ENCODE peak calls at places on chromosome 15, in eight cellular contexts. One of them, this sample, is unnamed.

GRCh38 chr15:90376789-90377188 is 11.3 kb upstream of the IQGAP1 start:
- DNase-seq in mammary epithelial cell: no peak
- DNase-seq in AG04450: no peak
- DNase-seq in A549: no peak
- DNase-seq in GM23338: no peak
- DNase-seq in epithelial cell of esophagus: no peak
- DNase-seq in mucosa of descending colon: no peak
- DNase-seq in fibroblast of lung: no peak
- DNase-seq in this sample: no peak

GRCh38 chr15:77546050-77546501 is 86.6 kb downstream of the LINGO1 start:
- DNase-seq in mammary epithelial cell: peak
- DNase-seq in fibroblast of lung: peak
- DNase-seq in mucosa of descending colon: peak
- DNase-seq in A549: peak
- DNase-seq in epithelial cell of esophagus: peak
- DNase-seq in AG04450: peak
- DNase-seq in GM23338: no peak
- DNase-seq in this sample: peak

GRCh38 chr15:25058080-25058785 is 103.4 kb downstream of the SNRPN start:
- DNase-seq in A549: no peak
- DNase-seq in GM23338: no peak
- DNase-seq in mucosa of descending colon: no peak
- DNase-seq in AG04450: no peak
- DNase-seq in epithelial cell of esophagus: no peak
- DNase-seq in fibroblast of lung: no peak
- DNase-seq in mammary epithelial cell: no peak
- DNase-seq in this sample: no peak

GRCh38 chr15:32636908-32637567 is 4.5 kb upstream of the SCG5 start:
- DNase-seq in fibroblast of lung: no peak
- DNase-seq in A549: no peak
- DNase-seq in epithelial cell of esophagus: no peak
- DNase-seq in mammary epithelial cell: no peak
- DNase-seq in GM23338: no peak
- DNase-seq in AG04450: no peak
- DNase-seq in mucosa of descending colon: no peak
- DNase-seq in this sample: no peak

GRCh38 chr15:45414215-45414885 is 36.0 kb upstream of the GATM start:
- DNase-seq in GM23338: no peak
- DNase-seq in A549: no peak
- DNase-seq in mucosa of descending colon: no peak
- DNase-seq in AG04450: no peak
- DNase-seq in epithelial cell of esophagus: no peak
- DNase-seq in fibroblast of lung: no peak
- DNase-seq in mammary epithelial cell: no peak
- DNase-seq in this sample: no peak

GRCh38 chr15:73573572-73573971 is 59.6 kb downstream of the NPTN start:
- DNase-seq in mammary epithelial cell: peak
- DNase-seq in fibroblast of lung: peak
- DNase-seq in mucosa of descending colon: peak
- DNase-seq in AG04450: peak
- DNase-seq in epithelial cell of esophagus: peak
- DNase-seq in GM23338: no peak
- DNase-seq in A549: no peak
- DNase-seq in this sample: no peak

GRCh38 chr15:101456079-101456791 is 33.3 kb downstream of the PCSK6 start:
- DNase-seq in fibroblast of lung: no peak
- DNase-seq in A549: no peak
- DNase-seq in epithelial cell of esophagus: no peak
- DNase-seq in GM23338: no peak
- DNase-seq in AG04450: no peak
- DNase-seq in mucosa of descending colon: no peak
- DNase-seq in mammary epithelial cell: no peak
- DNase-seq in this sample: no peak

GRCh38 chr15:67660874-67661606 is 118.5 kb downstream of the MAP2K5 start:
- DNase-seq in mammary epithelial cell: no peak
- DNase-seq in AG04450: no peak
- DNase-seq in epithelial cell of esophagus: no peak
- DNase-seq in fibroblast of lung: no peak
- DNase-seq in A549: no peak
- DNase-seq in GM23338: no peak
- DNase-seq in mucosa of descending colon: no peak
- DNase-seq in this sample: no peak

GRCh38 chr15:88255496-88256171 is 905 bp downstream of the NTRK3 start:
- DNase-seq in epithelial cell of esophagus: peak
- DNase-seq in mucosa of descending colon: no peak
- DNase-seq in A549: peak
- DNase-seq in AG04450: no peak
- DNase-seq in GM23338: peak
- DNase-seq in fibroblast of lung: peak
- DNase-seq in mammary epithelial cell: peak
- DNase-seq in this sample: no peak

GRCh38 chr15:99169769-99170311 is 65.0 kb downstream of the SYNM start:
- DNase-seq in mucosa of descending colon: no peak
- DNase-seq in mammary epithelial cell: no peak
- DNase-seq in fibroblast of lung: peak
- DNase-seq in GM23338: no peak
- DNase-seq in epithelial cell of esophagus: no peak
- DNase-seq in A549: no peak
- DNase-seq in AG04450: peak
- DNase-seq in this sample: peak

GRCh38 chr15:25238126-25238525 is 200.7 kb downstream of the UBE3A start:
- DNase-seq in AG04450: no peak
- DNase-seq in GM23338: no peak
- DNase-seq in A549: no peak
- DNase-seq in epithelial cell of esophagus: no peak
- DNase-seq in mucosa of descending colon: no peak
- DNase-seq in mammary epithelial cell: no peak
- DNase-seq in fibroblast of lung: no peak
- DNase-seq in this sample: no peak

GRCh38 chr15:100973351-100974034 is 54.3 kb downstream of the LRRK1 start:
- DNase-seq in GM23338: peak
- DNase-seq in mucosa of descending colon: peak
- DNase-seq in fibroblast of lung: no peak
- DNase-seq in AG04450: no peak
- DNase-seq in epithelial cell of esophagus: peak
- DNase-seq in A549: no peak
- DNase-seq in mammary epithelial cell: no peak
- DNase-seq in this sample: no peak

GRCh38 chr15:50675524-50676144 is 11.0 kb downstream of the TRPM7 start:
- DNase-seq in mucosa of descending colon: no peak
- DNase-seq in GM23338: peak
- DNase-seq in A549: peak
- DNase-seq in AG04450: no peak
- DNase-seq in mammary epithelial cell: peak
- DNase-seq in fibroblast of lung: peak
- DNase-seq in epithelial cell of esophagus: peak
- DNase-seq in this sample: peak

GRCh38 chr15:85624241-85624855 is 170.4 kb downstream of the KLHL25 start:
- DNase-seq in fibroblast of lung: peak
- DNase-seq in GM23338: no peak
- DNase-seq in A549: no peak
- DNase-seq in mammary epithelial cell: no peak
- DNase-seq in epithelial cell of esophagus: no peak
- DNase-seq in mucosa of descending colon: no peak
- DNase-seq in AG04450: no peak
- DNase-seq in this sample: no peak

GRCh38 chr15:65132841-65133549 is 613 bp downstream of the PDCD7 start:
- DNase-seq in A549: peak
- DNase-seq in AG04450: peak
- DNase-seq in mucosa of descending colon: peak
- DNase-seq in fibroblast of lung: peak
- DNase-seq in mammary epithelial cell: peak
- DNase-seq in GM23338: peak
- DNase-seq in epithelial cell of esophagus: peak
- DNase-seq in this sample: peak

DNA sequence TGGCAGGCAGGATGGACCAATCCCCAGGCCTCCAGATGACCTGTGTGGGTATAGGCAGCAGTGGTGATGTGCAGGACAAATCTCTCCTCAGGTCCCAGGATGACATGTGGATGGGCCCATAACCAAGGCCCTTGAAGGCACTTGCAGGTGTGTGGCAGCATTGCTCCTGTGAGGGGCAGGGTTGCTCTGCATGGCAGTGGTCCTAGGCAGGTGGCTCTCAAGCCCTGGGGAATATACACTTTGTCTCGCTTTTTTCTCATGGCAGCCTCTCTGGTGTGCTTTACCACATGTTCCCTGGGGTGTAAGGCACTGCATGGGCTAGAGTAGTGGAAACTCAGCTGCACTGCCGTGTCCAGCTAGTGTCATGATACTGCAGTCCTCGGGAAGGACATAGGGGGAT is 503.6 kb downstream of the UNC13C start:
- DNase-seq in fibroblast of lung: no peak
- DNase-seq in A549: no peak
- DNase-seq in mammary epithelial cell: no peak
- DNase-seq in GM23338: no peak
- DNase-seq in mucosa of descending colon: no peak
- DNase-seq in AG04450: no peak
- DNase-seq in epithelial cell of esophagus: no peak
- DNase-seq in this sample: no peak
- TF ChIP-seq CTCF in fibroblast of lung: no peak
- TF ChIP-seq CTCF in A549: no peak
- TF ChIP-seq CTCF in mammary epithelial cell: no peak
- TF ChIP-seq CTCF in GM23338: peak
- TF ChIP-seq CTCF in mucosa of descending colon: no peak
- TF ChIP-seq CTCF in AG04450: no peak
- TF ChIP-seq CTCF in epithelial cell of esophagus: no peak
- TF ChIP-seq CTCF in this sample: no peak

GRCh38 chr15:78641876-78642275 is 866 bp upstream of the CHRNB4 start:
- DNase-seq in mammary epithelial cell: no peak
- DNase-seq in epithelial cell of esophagus: no peak
- DNase-seq in AG04450: no peak
- DNase-seq in mucosa of descending colon: no peak
- DNase-seq in A549: no peak
- DNase-seq in fibroblast of lung: no peak
- DNase-seq in GM23338: peak
- DNase-seq in this sample: no peak

GRCh38 chr15:78642341-78642740 is 1.3 kb upstream of the CHRNB4 start:
- DNase-seq in epithelial cell of esophagus: no peak
- DNase-seq in AG04450: no peak
- DNase-seq in A549: no peak
- DNase-seq in GM23338: no peak
- DNase-seq in mucosa of descending colon: no peak
- DNase-seq in mammary epithelial cell: no peak
- DNase-seq in fibroblast of lung: no peak
- DNase-seq in this sample: no peak

GRCh38 chr15:78638658-78639314 is 2.2 kb downstream of the CHRNB4 start:
- DNase-seq in mammary epithelial cell: no peak
- DNase-seq in GM23338: peak
- DNase-seq in fibroblast of lung: peak
- DNase-seq in epithelial cell of esophagus: peak
- DNase-seq in mucosa of descending colon: no peak
- DNase-seq in AG04450: no peak
- DNase-seq in A549: peak
- DNase-seq in this sample: peak

GRCh38 chr15:78640527-78640839 is 527 bp downstream of the CHRNB4 start:
- DNase-seq in AG04450: no peak
- DNase-seq in fibroblast of lung: no peak
- DNase-seq in epithelial cell of esophagus: no peak
- DNase-seq in mucosa of descending colon: no peak
- DNase-seq in A549: no peak
- DNase-seq in GM23338: peak
- DNase-seq in mammary epithelial cell: no peak
- DNase-seq in this sample: no peak

GRCh38 chr15:78640840-78641733 is at the start of gene CHRNB4:
- DNase-seq in mucosa of descending colon: peak
- DNase-seq in A549: peak
- DNase-seq in GM23338: peak
- DNase-seq in fibroblast of lung: no peak
- DNase-seq in AG04450: no peak
- DNase-seq in mammary epithelial cell: no peak
- DNase-seq in epithelial cell of esophagus: peak
- DNase-seq in this sample: no peak
- H3K4me3 ChIP-seq in mucosa of descending colon: no peak
- H3K4me3 ChIP-seq in A549: peak
- H3K4me3 ChIP-seq in GM23338: peak
- H3K4me3 ChIP-seq in fibroblast of lung: peak
- H3K4me3 ChIP-seq in AG04450: peak
- H3K4me3 ChIP-seq in mammary epithelial cell: peak
- H3K4me3 ChIP-seq in epithelial cell of esophagus: peak
- H3K4me3 ChIP-seq in this sample: peak

DNA sequence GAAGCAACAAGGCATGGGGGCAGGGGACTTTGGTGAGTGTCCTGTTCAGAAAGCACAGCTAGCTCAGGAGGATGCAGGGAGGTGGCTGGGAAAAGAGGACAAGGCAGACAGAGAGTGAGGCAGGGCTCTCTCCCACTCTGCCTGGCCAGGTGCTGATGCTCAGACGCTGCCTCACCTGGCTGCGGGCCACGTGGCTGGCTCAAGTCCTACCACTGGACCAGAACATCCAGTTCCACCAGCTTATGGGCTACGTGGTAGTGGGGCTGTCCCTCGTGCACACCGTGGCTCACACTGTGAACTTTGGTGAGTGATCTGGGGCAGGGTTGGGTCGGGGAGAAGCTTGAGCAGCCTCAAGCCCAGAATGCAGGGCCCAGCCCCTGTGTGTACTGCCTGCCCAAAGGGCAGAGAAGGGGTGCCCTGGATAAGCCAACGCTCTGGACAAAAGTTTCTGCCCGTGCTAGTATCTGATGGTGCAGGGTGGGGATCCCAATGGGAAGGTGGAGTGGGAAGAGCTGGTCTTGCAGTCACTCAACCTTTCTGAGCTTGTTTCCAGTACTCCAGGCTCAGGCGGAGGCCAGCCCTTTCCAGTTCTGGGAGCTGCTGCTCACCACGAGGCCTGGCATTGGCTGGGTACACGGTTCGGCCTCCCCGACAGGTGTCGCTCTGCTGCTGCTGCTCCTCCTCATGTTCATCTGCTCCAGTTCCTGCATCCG is 20.9 kb downstream of the NOX5 start:
- DNase-seq in fibroblast of lung: no peak
- DNase-seq in epithelial cell of esophagus: peak
- DNase-seq in AG04450: no peak
- DNase-seq in A549: peak
- DNase-seq in mammary epithelial cell: peak
- DNase-seq in mucosa of descending colon: peak
- DNase-seq in GM23338: peak
- DNase-seq in this sample: no peak
- TF ChIP-seq CTCF in fibroblast of lung: peak
- TF ChIP-seq CTCF in epithelial cell of esophagus: peak
- TF ChIP-seq CTCF in AG04450: peak
- TF ChIP-seq CTCF in A549: peak
- TF ChIP-seq CTCF in mammary epithelial cell: no peak
- TF ChIP-seq CTCF in mucosa of descending colon: no peak
- TF ChIP-seq CTCF in GM23338: peak
- TF ChIP-seq CTCF in this sample: no peak

DNA sequence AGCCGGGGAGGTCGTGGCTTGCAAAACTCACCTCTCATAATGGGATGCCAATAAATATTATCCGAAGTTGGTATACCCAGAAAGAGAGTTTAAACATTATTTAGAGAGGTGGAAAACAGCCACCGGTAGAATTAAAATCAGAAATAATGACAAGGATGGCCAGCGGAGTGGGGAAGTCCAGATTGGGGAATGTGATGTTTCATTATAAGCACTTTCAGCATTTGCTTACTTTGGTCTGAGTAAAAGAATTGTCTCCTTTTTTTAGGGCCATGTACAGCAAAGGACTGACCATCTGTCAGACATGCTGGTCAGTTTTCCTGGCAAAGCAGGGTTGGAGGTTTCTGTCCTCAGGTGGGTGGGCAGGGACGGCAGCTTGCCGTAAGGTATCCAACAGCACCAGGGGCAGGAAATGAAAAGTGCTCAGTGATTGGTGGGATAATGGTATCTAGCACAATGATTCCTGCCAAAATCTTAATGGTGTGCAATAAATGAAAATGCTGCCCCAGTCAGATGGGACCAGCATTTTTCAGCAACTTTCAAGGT is 24.3 kb downstream of the APBA2 start:
- DNase-seq in epithelial cell of esophagus: no peak
- DNase-seq in mucosa of descending colon: no peak
- DNase-seq in GM23338: no peak
- DNase-seq in AG04450: no peak
- DNase-seq in A549: no peak
- DNase-seq in mammary epithelial cell: no peak
- DNase-seq in fibroblast of lung: no peak
- DNase-seq in this sample: no peak
- H3K4me3 ChIP-seq in epithelial cell of esophagus: no peak
- H3K4me3 ChIP-seq in mucosa of descending colon: no peak
- H3K4me3 ChIP-seq in GM23338: no peak
- H3K4me3 ChIP-seq in AG04450: no peak
- H3K4me3 ChIP-seq in A549: no peak
- H3K4me3 ChIP-seq in mammary epithelial cell: no peak
- H3K4me3 ChIP-seq in fibroblast of lung: no peak
- H3K4me3 ChIP-seq in this sample: no peak

This sample was measured in astrocyte of the cerebellum.